ENCODE peak calls at places on chromosomes 2 and 18, in ten cellular contexts. One of them, this sample, is unnamed.

GRCh38 chr18:45567123-45567522 is 48.2 kb upstream of the SLC14A2 start:
- DNase-seq in Peyer's patch: no peak
- DNase-seq in body of pancreas: no peak
- DNase-seq in cardiac muscle cell: peak; percentile 56
- DNase-seq in lower lobe of right lung: no peak
- DNase-seq in fibroblast of lung: peak; percentile 77
- DNase-seq in breast epithelium: no peak
- DNase-seq in transverse colon: no peak
- DNase-seq in thyroid gland: no peak
- DNase-seq in psoas muscle: no peak
- DNase-seq in this sample: no peak

GRCh38 chr2:32647180-32647651 is 19.4 kb downstream of the TTC27 start:
- DNase-seq in Peyer's patch: no peak
- DNase-seq in body of pancreas: no peak
- DNase-seq in cardiac muscle cell: peak; percentile 94
- DNase-seq in lower lobe of right lung: no peak
- DNase-seq in fibroblast of lung: peak; percentile 95
- DNase-seq in breast epithelium: no peak
- DNase-seq in transverse colon: no peak
- DNase-seq in thyroid gland: no peak
- DNase-seq in psoas muscle: no peak
- DNase-seq in this sample: no peak

GRCh38 chr2:69196327-69197117 is 183.5 kb downstream of the ANTXR1 start:
- DNase-seq in Peyer's patch: no peak
- DNase-seq in body of pancreas: peak; percentile 24
- DNase-seq in cardiac muscle cell: peak; percentile 69
- DNase-seq in lower lobe of right lung: no peak
- DNase-seq in fibroblast of lung: peak; percentile 89
- DNase-seq in breast epithelium: no peak
- DNase-seq in transverse colon: no peak
- DNase-seq in thyroid gland: no peak
- DNase-seq in psoas muscle: no peak
- DNase-seq in this sample: no peak

GRCh38 chr2:25323612-25324189 is 18.0 kb downstream of the DNMT3A start:
- DNase-seq in Peyer's patch: no peak
- DNase-seq in body of pancreas: no peak
- DNase-seq in cardiac muscle cell: no peak
- DNase-seq in lower lobe of right lung: no peak
- DNase-seq in fibroblast of lung: no peak
- DNase-seq in breast epithelium: no peak
- DNase-seq in transverse colon: no peak
- DNase-seq in thyroid gland: peak; percentile 43
- DNase-seq in psoas muscle: no peak
- DNase-seq in this sample: no peak

GRCh38 chr18:58755304-58756010 is 84.2 kb downstream of the MALT1 start:
- DNase-seq in Peyer's patch: peak; percentile 73
- DNase-seq in body of pancreas: no peak
- DNase-seq in cardiac muscle cell: no peak
- DNase-seq in lower lobe of right lung: no peak
- DNase-seq in fibroblast of lung: no peak
- DNase-seq in breast epithelium: no peak
- DNase-seq in transverse colon: peak; percentile 30
- DNase-seq in thyroid gland: no peak
- DNase-seq in psoas muscle: no peak
- DNase-seq in this sample: no peak

GRCh38 chr18:12518326-12518725 is 110.6 kb downstream of the PRELID3A start:
- DNase-seq in Peyer's patch: no peak
- DNase-seq in body of pancreas: no peak
- DNase-seq in cardiac muscle cell: peak; percentile 84
- DNase-seq in lower lobe of right lung: no peak
- DNase-seq in fibroblast of lung: peak; percentile 14
- DNase-seq in breast epithelium: no peak
- DNase-seq in transverse colon: no peak
- DNase-seq in thyroid gland: no peak
- DNase-seq in psoas muscle: no peak
- DNase-seq in this sample: no peak

GRCh38 chr18:10365901-10366300 is 88.5 kb upstream of the APCDD1 start:
- DNase-seq in Peyer's patch: no peak
- DNase-seq in body of pancreas: no peak
- DNase-seq in cardiac muscle cell: no peak
- DNase-seq in lower lobe of right lung: no peak
- DNase-seq in fibroblast of lung: no peak
- DNase-seq in breast epithelium: no peak
- DNase-seq in transverse colon: no peak
- DNase-seq in thyroid gland: no peak
- DNase-seq in psoas muscle: no peak
- DNase-seq in this sample: no peak

GRCh38 chr2:197674546-197674945 is 841 bp downstream of the RFTN2 start:
- DNase-seq in Peyer's patch: no peak
- DNase-seq in body of pancreas: no peak
- DNase-seq in cardiac muscle cell: peak; percentile 36
- DNase-seq in lower lobe of right lung: no peak
- DNase-seq in fibroblast of lung: peak; percentile 27
- DNase-seq in breast epithelium: no peak
- DNase-seq in transverse colon: no peak
- DNase-seq in thyroid gland: no peak
- DNase-seq in psoas muscle: no peak
- DNase-seq in this sample: no peak

GRCh38 chr2:226791056-226791486 is 8.5 kb downstream of the IRS1 start:
- DNase-seq in Peyer's patch: no peak
- DNase-seq in body of pancreas: no peak
- DNase-seq in cardiac muscle cell: peak; percentile 78
- DNase-seq in lower lobe of right lung: peak; percentile 64
- DNase-seq in fibroblast of lung: peak; percentile 77
- DNase-seq in breast epithelium: peak; percentile 50
- DNase-seq in transverse colon: peak; percentile 59
- DNase-seq in thyroid gland: no peak
- DNase-seq in psoas muscle: no peak
- DNase-seq in this sample: no peak

GRCh38 chr2:240213476-240214391 is 73.3 kb upstream of the OTOS start:
- DNase-seq in Peyer's patch: peak; percentile 28
- DNase-seq in body of pancreas: peak; percentile 4
- DNase-seq in cardiac muscle cell: no peak
- DNase-seq in lower lobe of right lung: no peak
- DNase-seq in fibroblast of lung: no peak
- DNase-seq in breast epithelium: no peak
- DNase-seq in transverse colon: no peak
- DNase-seq in thyroid gland: no peak
- DNase-seq in psoas muscle: peak; percentile 45
- DNase-seq in this sample: peak; percentile 69

GRCh38 chr2:9558948-9559381 is 3.3 kb upstream of the ADAM17 start:
- DNase-seq in Peyer's patch: no peak
- DNase-seq in body of pancreas: no peak
- DNase-seq in cardiac muscle cell: peak; percentile 85
- DNase-seq in lower lobe of right lung: no peak
- DNase-seq in fibroblast of lung: peak; percentile 98
- DNase-seq in breast epithelium: peak; percentile 84
- DNase-seq in transverse colon: no peak
- DNase-seq in thyroid gland: peak; percentile 63
- DNase-seq in psoas muscle: no peak
- DNase-seq in this sample: no peak

GRCh38 chr2:106117882-106118684 is 76.0 kb downstream of the UXS1 start:
- DNase-seq in Peyer's patch: no peak
- DNase-seq in body of pancreas: no peak
- DNase-seq in cardiac muscle cell: no peak
- DNase-seq in lower lobe of right lung: no peak
- DNase-seq in fibroblast of lung: peak; percentile 24
- DNase-seq in breast epithelium: no peak
- DNase-seq in transverse colon: no peak
- DNase-seq in thyroid gland: no peak
- DNase-seq in psoas muscle: no peak
- DNase-seq in this sample: peak; percentile 92

GRCh38 chr18:25057491-25058050 is 294.4 kb downstream of the ZNF521 start:
- DNase-seq in Peyer's patch: no peak
- DNase-seq in body of pancreas: no peak
- DNase-seq in cardiac muscle cell: no peak
- DNase-seq in lower lobe of right lung: no peak
- DNase-seq in fibroblast of lung: no peak
- DNase-seq in breast epithelium: no peak
- DNase-seq in transverse colon: no peak
- DNase-seq in thyroid gland: no peak
- DNase-seq in psoas muscle: no peak
- DNase-seq in this sample: no peak

GRCh38 chr2:5693288-5694015 is 1.3 kb downstream of the SOX11 start:
- DNase-seq in Peyer's patch: no peak
- DNase-seq in body of pancreas: no peak
- DNase-seq in cardiac muscle cell: peak; percentile 3
- DNase-seq in lower lobe of right lung: no peak
- DNase-seq in fibroblast of lung: peak; percentile 44
- DNase-seq in breast epithelium: no peak
- DNase-seq in transverse colon: no peak
- DNase-seq in thyroid gland: no peak
- DNase-seq in psoas muscle: no peak
- DNase-seq in this sample: no peak

DNA sequence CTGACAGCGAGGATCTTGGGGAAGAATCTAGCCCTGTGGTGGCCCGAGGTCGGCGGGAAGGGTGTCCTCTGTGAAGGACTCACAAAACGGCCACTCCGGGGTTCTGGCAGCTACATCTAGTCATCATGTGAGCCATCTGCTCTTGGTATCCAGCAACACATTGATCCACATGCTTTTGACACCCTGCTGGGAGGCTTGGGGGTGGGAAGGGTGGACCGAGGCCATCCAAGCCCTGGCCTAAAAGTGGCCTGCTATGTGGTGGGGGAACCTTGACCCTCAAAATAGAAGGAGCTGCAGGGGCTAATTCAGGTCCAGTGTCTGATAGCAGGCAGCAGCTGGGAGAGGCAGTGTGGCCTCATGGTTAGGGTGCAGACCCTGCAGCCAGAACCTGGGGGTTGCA is 145.7 kb downstream of the CELF4 start:
- DNase-seq in Peyer's patch: no peak
- DNase-seq in body of pancreas: no peak
- DNase-seq in cardiac muscle cell: no peak
- DNase-seq in lower lobe of right lung: no peak
- DNase-seq in fibroblast of lung: no peak
- DNase-seq in breast epithelium: no peak
- DNase-seq in transverse colon: no peak
- DNase-seq in thyroid gland: no peak
- DNase-seq in psoas muscle: no peak
- DNase-seq in this sample: no peak
- H3K27ac ChIP-seq in Peyer's patch: no peak overlapping the region
- H3K27ac ChIP-seq in body of pancreas: no peak overlapping the region
- H3K27ac ChIP-seq in cardiac muscle cell: no peak overlapping the region
- H3K27ac ChIP-seq in lower lobe of right lung: no peak overlapping the region
- H3K27ac ChIP-seq in fibroblast of lung: no peak overlapping the region
- H3K27ac ChIP-seq in breast epithelium: no peak overlapping the region
- H3K27ac ChIP-seq in transverse colon: no peak overlapping the region
- H3K27ac ChIP-seq in thyroid gland: no peak overlapping the region
- H3K27ac ChIP-seq in psoas muscle: no peak overlapping the region
- H3K27ac ChIP-seq in this sample: no peak overlapping the region

DNA sequence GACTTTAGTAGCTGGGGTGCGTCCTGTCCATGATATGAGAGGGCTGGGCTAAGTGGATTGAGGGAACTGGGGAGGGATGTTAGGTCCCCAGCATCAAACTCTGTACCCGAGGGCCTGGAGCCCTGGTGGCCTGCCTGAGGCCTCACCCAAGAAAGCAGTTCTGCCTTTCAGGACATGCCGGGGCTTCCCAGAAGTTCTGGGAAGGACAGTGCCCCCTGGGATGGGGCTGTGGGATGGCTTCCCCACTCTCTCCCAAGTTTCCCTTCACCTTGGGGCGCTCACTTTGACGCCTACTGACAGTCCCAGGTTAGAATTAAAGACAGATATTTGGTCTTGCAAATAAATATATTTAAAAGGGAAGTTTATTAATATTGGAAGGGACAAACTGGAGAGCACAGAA is 1.8 kb downstream of the OXER1 start:
- DNase-seq in Peyer's patch: no peak
- DNase-seq in body of pancreas: no peak
- DNase-seq in cardiac muscle cell: no peak
- DNase-seq in lower lobe of right lung: no peak
- DNase-seq in fibroblast of lung: no peak
- DNase-seq in breast epithelium: no peak
- DNase-seq in transverse colon: no peak
- DNase-seq in thyroid gland: no peak
- DNase-seq in psoas muscle: no peak
- DNase-seq in this sample: no peak
- TF ChIP-seq CTCF in Peyer's patch: no peak
- TF ChIP-seq CTCF in body of pancreas: no peak
- TF ChIP-seq CTCF in cardiac muscle cell: no peak
- TF ChIP-seq CTCF in lower lobe of right lung: no peak
- TF ChIP-seq CTCF in fibroblast of lung: no peak
- TF ChIP-seq CTCF in breast epithelium: no peak
- TF ChIP-seq CTCF in transverse colon: no peak
- TF ChIP-seq CTCF in thyroid gland: no peak
- TF ChIP-seq CTCF in psoas muscle: no peak
- TF ChIP-seq CTCF in this sample: no peak

DNA sequence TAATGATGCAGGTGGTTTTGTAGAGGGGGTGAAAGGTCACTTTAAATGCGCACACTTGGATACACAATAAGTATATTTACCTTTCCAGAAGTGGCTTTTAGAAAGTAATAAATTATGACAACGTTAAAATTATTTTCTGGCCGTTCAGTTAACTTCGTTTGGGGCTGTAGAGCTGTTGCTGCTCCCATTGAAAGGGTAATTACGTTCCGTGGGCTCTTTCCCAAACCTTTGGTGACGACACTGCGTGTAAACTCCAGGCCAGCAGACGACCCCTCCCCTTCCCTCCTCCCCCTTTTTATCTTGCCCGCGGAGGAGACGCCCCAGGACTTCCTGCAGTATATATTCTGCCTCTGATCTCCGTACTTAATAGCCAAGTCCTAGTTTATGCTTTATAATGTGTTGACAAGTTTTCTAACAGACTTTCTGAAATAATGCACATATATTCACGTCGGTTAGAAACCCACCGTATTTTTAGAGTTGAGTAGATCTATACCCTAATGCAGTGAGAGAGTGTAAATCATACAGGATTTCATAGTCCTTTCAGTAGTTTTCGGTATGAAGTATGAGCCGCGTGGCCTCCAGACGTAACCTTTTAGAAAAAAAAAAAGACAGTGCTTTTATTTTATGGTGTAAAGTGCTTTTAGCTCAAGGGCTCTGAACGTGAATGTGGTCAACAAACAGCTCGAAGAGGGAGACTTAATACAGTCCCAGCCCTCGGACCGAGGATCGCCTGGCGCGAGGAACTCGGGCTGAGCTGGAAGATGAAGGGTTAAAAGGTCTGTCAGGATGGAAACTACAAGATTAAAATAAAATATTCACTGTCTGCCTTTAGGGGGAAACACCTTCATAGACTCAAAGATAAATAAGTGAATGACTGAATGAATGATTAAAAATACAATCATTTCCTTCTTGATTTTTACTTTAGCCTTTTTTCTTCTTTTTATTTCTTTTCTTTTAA is 3.8 kb upstream of the BCL11A start:
- DNase-seq in Peyer's patch: no peak
- DNase-seq in body of pancreas: no peak
- DNase-seq in cardiac muscle cell: peak; percentile 15
- DNase-seq in lower lobe of right lung: no peak
- DNase-seq in fibroblast of lung: no peak
- DNase-seq in breast epithelium: no peak
- DNase-seq in transverse colon: no peak
- DNase-seq in thyroid gland: no peak
- DNase-seq in psoas muscle: no peak
- DNase-seq in this sample: no peak
- H3K4me3 ChIP-seq in Peyer's patch: peak overlapping the region; percentile 29
- H3K4me3 ChIP-seq in body of pancreas: no peak overlapping the region
- H3K4me3 ChIP-seq in cardiac muscle cell: peak overlapping the region; percentile 12
- H3K4me3 ChIP-seq in lower lobe of right lung: peak overlapping the region; percentile 28
- H3K4me3 ChIP-seq in fibroblast of lung: no peak overlapping the region
- H3K4me3 ChIP-seq in breast epithelium: no peak overlapping the region
- H3K4me3 ChIP-seq in transverse colon: no peak overlapping the region
- H3K4me3 ChIP-seq in thyroid gland: no peak overlapping the region
- H3K4me3 ChIP-seq in psoas muscle: no peak overlapping the region
- H3K4me3 ChIP-seq in this sample: no peak overlapping the region

GRCh38 chr2:117985092-117985491 is 28.8 kb downstream of the CCDC93 start:
- DNase-seq in Peyer's patch: no peak
- DNase-seq in body of pancreas: no peak
- DNase-seq in cardiac muscle cell: no peak
- DNase-seq in lower lobe of right lung: no peak
- DNase-seq in fibroblast of lung: no peak
- DNase-seq in breast epithelium: no peak
- DNase-seq in transverse colon: no peak
- DNase-seq in thyroid gland: peak; percentile 26
- DNase-seq in psoas muscle: no peak
- DNase-seq in this sample: no peak
- H3K27ac ChIP-seq in Peyer's patch: no peak overlapping the region
- H3K27ac ChIP-seq in body of pancreas: no peak overlapping the region
- H3K27ac ChIP-seq in cardiac muscle cell: no peak overlapping the region
- H3K27ac ChIP-seq in lower lobe of right lung: no peak overlapping the region
- H3K27ac ChIP-seq in fibroblast of lung: no peak overlapping the region
- H3K27ac ChIP-seq in breast epithelium: no peak overlapping the region
- H3K27ac ChIP-seq in transverse colon: no peak overlapping the region
- H3K27ac ChIP-seq in thyroid gland: no peak overlapping the region
- H3K27ac ChIP-seq in psoas muscle: no peak overlapping the region
- H3K27ac ChIP-seq in this sample: no peak overlapping the region

This sample was measured in kidney.